ENCODE peak calls at places on chromosomes 13 and 19, in five cellular contexts. T, X, E, Q and M are unnamed samples.

GRCh38 chr13:92158335-92158734 is 759.9 kb downstream of the GPC5 start:
- DNase-seq in Q (no peak), X (no peak), E (no peak), T (no peak), M (no peak)

GRCh38 chr19:30519607-30520205 is 147.5 kb downstream of the ZNF536 start:
- DNase-seq in T (no peak), Q (no peak), E (no peak), X (no peak), M (no peak)

GRCh38 chr19:51364200-51365106 is 1.7 kb downstream of the ETFB start:
- DNase-seq in E (no peak), X (no peak), T (no peak), Q (no peak), M (no peak)

GRCh38 chr13:76799696-76800095 is 86.5 kb downstream of the KCTD12 start:
- DNase-seq in E (no peak), X (no peak), T (no peak), Q (no peak), M (no peak)

GRCh38 chr13:106432636-106433035 is 102.8 kb downstream of the EFNB2 start:
- DNase-seq in Q (no peak), T (no peak), E (no peak), X (no peak), M (no peak)

GRCh38 chr19:56765107-56765506 is 75.4 kb downstream of the PEG3 start:
- DNase-seq in X (no peak), T (no peak), E (no peak), Q (peak), M (no peak)

GRCh38 chr19:15247107-15248014 is 15.1 kb upstream of the EPHX3 start:
- DNase-seq in E (no peak), X (no peak), Q (no peak), T (no peak), M (no peak)

GRCh38 chr19:17496337-17496997 is 15.0 kb upstream of the PGLS start:
- DNase-seq in T (no peak), E (no peak), X (no peak), Q (peak), M (no peak)

GRCh38 chr13:63449549-63449948 is 2033.9 kb upstream of the PCDH20 start:
- DNase-seq in Q (no peak), X (no peak), E (no peak), T (no peak), M (no peak)

GRCh38 chr19:498977-499623 is 2.8 kb downstream of the MADCAM1 start:
- DNase-seq in T (no peak), E (no peak), X (no peak), Q (no peak), M (no peak)

GRCh38 chr13:79056706-79057105 is 349.3 kb downstream of the RBM26 start:
- DNase-seq in T (no peak), X (no peak), Q (no peak), E (no peak), M (no peak)

GRCh38 chr19:3494051-3494450 is 6.4 kb downstream of the DOHH start:
- DNase-seq in T (no peak), X (no peak), Q (no peak), E (no peak), M (no peak)

GRCh38 chr13:76720827-76721226 is 165.4 kb downstream of the KCTD12 start:
- DNase-seq in E (no peak), T (no peak), Q (no peak), X (no peak), M (no peak)

GRCh38 chr19:10617409-10618121 is 7.8 kb upstream of the SLC44A2 start:
- DNase-seq in T (peak), X (no peak), Q (no peak), E (no peak), M (no peak)

GRCh38 chr13:112956516-112957294 is 12.3 kb upstream of the MCF2L start:
- DNase-seq in E (no peak), X (no peak), T (no peak), Q (no peak), M (no peak)

GRCh38 chr13:26663801-26664200 is 96.8 kb downstream of the GPR12 start:
- DNase-seq in E (no peak), X (no peak), T (no peak), Q (no peak), M (no peak)

GRCh38 chr13:69857188-69857821 is 250.3 kb upstream of the ATXN8OS start:
- DNase-seq in Q (no peak), T (no peak), E (peak), X (no peak), M (no peak)

GRCh38 chr13:100796463-100796862 is 121.9 kb upstream of the TMTC4 start:
- DNase-seq in X (no peak), E (no peak), Q (no peak), T (no peak), M (no peak)

GRCh38 chr19:19366691-19367396 is 38.6 kb upstream of the GATAD2A start:
- DNase-seq in X (no peak), E (peak), Q (peak), T (no peak), M (no peak)

GRCh38 chr13:48892311-48892710 is 83.4 kb upstream of the FNDC3A start:
- DNase-seq in E (peak), T (peak), Q (no peak), X (no peak), M (no peak)

GRCh38 chr19:4324228-4324627 is 14.4 kb downstream of the STAP2 start:
- DNase-seq in Q (no peak), E (no peak), T (no peak), X (no peak), M (no peak)

GRCh38 chr19:28424041-28424440 is 788.9 kb downstream of the UQCRFS1 start:
- DNase-seq in T (no peak), E (no peak), Q (no peak), X (no peak), M (no peak)

GRCh38 chr19:45448887-45449299 is 18.9 kb upstream of the FOSB start:
- DNase-seq in Q (no peak), X (no peak), E (no peak), T (no peak), M (no peak)

GRCh38 chr19:29477831-29478577 is 47.8 kb upstream of the VSTM2B start:
- DNase-seq in Q (no peak), X (no peak), E (no peak), T (no peak), M (no peak)

GRCh38 chr19:53897459-53897858 is 11.6 kb upstream of the CACNG7 start:
- DNase-seq in T (no peak), Q (no peak), X (no peak), E (no peak), M (no peak)

GRCh38 chr19:42113641-42114348 is 18.5 kb downstream of the POU2F2 start:
- DNase-seq in T (peak), Q (peak), E (peak), X (no peak), M (peak)

DNA sequence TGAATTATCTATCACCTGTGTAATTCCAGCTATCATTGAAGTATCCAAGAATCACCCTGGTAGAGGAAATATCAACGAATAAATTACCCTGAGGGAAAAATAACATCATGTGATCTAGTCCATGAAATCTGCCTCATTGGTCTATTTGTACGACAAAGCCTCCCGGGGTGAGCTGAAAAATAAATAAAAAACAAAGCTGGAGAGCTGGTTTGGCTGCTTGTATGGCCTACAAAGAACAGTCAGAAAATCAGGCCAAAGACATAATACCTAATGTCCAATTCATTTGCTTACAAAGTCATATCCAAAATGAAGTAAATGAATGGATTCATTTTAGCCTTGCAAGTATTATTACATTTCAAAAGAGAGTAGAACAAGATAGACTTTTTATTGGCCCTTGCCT is 449.9 kb downstream of the KLF12 start:
- DNase-seq in Q (no peak), X (no peak), T (no peak), E (no peak), M (no peak)
- TF ChIP-seq CTCF in Q (no peak), X (no peak), T (no peak), E (no peak), M (no peak)

GRCh38 chr19:12782174-12782423 is 6.7 kb upstream of the HOOK2 start:
- DNase-seq in E (no peak), Q (no peak), T (no peak), X (no peak), M (no peak)

GRCh38 chr19:12777217-12778019 is 2.1 kb upstream of the HOOK2 start:
- DNase-seq in E (no peak), T (no peak), X (no peak), Q (peak), M (no peak)

GRCh38 chr19:12778905-12779161 is 3.5 kb upstream of the HOOK2 start:
- DNase-seq in X (no peak), Q (no peak), T (no peak), E (no peak), M (no peak)

GRCh38 chr19:12778020-12778904 is 2.9 kb upstream of the HOOK2 start:
- DNase-seq in X (no peak), Q (peak), E (no peak), T (no peak), M (peak)

GRCh38 chr19:12779162-12779993 is 4.0 kb upstream of the HOOK2 start:
- DNase-seq in X (no peak), Q (peak), T (no peak), E (peak), M (peak)
- TF ChIP-seq CTCF in X (no peak), Q (no peak), T (peak), E (no peak), M (no peak)

DNA sequence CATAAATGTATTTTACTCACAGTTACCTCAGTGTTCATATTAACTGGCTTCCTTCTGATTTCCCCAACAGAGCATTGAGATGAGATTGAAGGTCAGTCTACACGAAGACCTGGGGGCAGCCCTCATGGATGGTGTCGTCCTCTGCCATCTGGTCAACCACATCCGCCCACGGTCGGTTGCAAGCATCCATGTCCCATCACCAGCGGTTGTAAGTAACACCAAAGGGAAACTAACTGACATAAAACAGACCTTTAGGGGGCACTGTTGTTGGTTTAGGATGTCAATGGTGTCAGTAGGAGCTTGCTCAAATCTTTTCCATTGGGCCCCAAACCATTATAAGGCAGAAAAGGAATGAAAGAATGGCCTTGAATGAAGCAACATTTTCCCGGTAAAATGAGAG is 68.2 kb downstream of the ESD start:
- DNase-seq in Q (no peak), X (no peak), T (no peak), E (no peak), M (no peak)
- TF ChIP-seq CTCF in Q (no peak), X (no peak), T (no peak), E (no peak), M (no peak)

GRCh38 chr13:53151692-53152421 is 123.2 kb downstream of the OLFM4 start:
- DNase-seq in Q (peak), E (no peak), T (no peak), X (no peak), M (no peak)
- TF ChIP-seq CTCF in Q (peak), E (peak), T (peak), X (peak), M (peak)

GRCh38 chr19:11693505-11694499 is 44.9 kb downstream of the ZNF823 start:
- DNase-seq in Q (no peak), X (no peak), E (peak), T (peak), M (peak)
- TF ChIP-seq CTCF in Q (no peak), X (no peak), E (no peak), T (no peak), M (no peak)